ENCODE peak calls at places on chromosome 22, in six cellular contexts. U, V, N, F, T and Z are unnamed samples.

GRCh38 chr22:30212363-30212995 is 34.1 kb downstream of the LIF start:
- DNase-seq in V (peak; percentile 51), N (no peak), T (peak; percentile 87), F (peak; percentile 95), U (peak; percentile 66), Z (peak; percentile 89)

GRCh38 chr22:45764051-45764450 is 92.4 kb downstream of the ATXN10 start:
- DNase-seq in V (no peak), N (no peak), U (no peak), F (no peak), T (no peak), Z (no peak)

GRCh38 chr22:28883917-28884753 is 763 bp downstream of the ZNRF3 start:
- DNase-seq in T (peak; percentile 43), F (peak; percentile 44), N (peak; percentile 1), V (peak; percentile 53), U (no peak), Z (no peak)

GRCh38 chr22:37273846-37274225 is 8.5 kb upstream of the CYTH4 start:
- DNase-seq in T (no peak), U (no peak), V (no peak), F (no peak), N (no peak), Z (no peak)

GRCh38 chr22:30396871-30397655 is at the start of gene SEC14L2:
- DNase-seq in U (peak; percentile 59), N (peak; percentile 37), V (peak; percentile 73), T (peak; percentile 79), F (peak; percentile 26), Z (peak; percentile 62)

GRCh38 chr22:42247596-42247995 is 22.9 kb downstream of the TCF20 start:
- DNase-seq in F (no peak), N (no peak), V (no peak), T (no peak), U (no peak), Z (no peak)

GRCh38 chr22:38027487-38027886 is 29.7 kb upstream of the PICK1 start:
- DNase-seq in U (no peak), N (no peak), V (no peak), T (no peak), F (no peak), Z (no peak)

GRCh38 chr22:34111210-34111824 is 191.0 kb upstream of the LARGE1 start:
- DNase-seq in N (no peak), V (peak; percentile 18), U (peak; percentile 14), T (peak; percentile 33), F (no peak), Z (no peak)

GRCh38 chr22:36862251-36863242 is 1.7 kb downstream of the NCF4 start:
- DNase-seq in N (no peak), U (no peak), V (no peak), F (no peak), T (peak; percentile 31), Z (peak; percentile 44)

GRCh38 chr22:46043816-46044717 is 67.1 kb upstream of the WNT7B start:
- DNase-seq in F (no peak), V (peak; percentile 57), T (peak; percentile 54), U (no peak), N (no peak), Z (no peak)

GRCh38 chr22:35597692-35598395 is 19.3 kb downstream of the MB start:
- DNase-seq in F (no peak), T (no peak), N (no peak), V (no peak), U (no peak), Z (peak; percentile 60)

GRCh38 chr22:39926175-39927152 is 25.6 kb downstream of the GRAP2 start:
- DNase-seq in U (no peak), V (no peak), N (no peak), T (no peak), F (no peak), Z (no peak)

GRCh38 chr22:27476729-27477128 is 324.8 kb downstream of the MN1 start:
- DNase-seq in F (peak; percentile 83), V (no peak), T (no peak), U (no peak), N (no peak), Z (no peak)

GRCh38 chr22:35330258-35330861 is 30.7 kb downstream of the TOM1 start:
- DNase-seq in F (peak; percentile 86), U (peak; percentile 91), T (peak; percentile 63), V (peak; percentile 89), N (peak; percentile 37), Z (peak; percentile 75)

DNA sequence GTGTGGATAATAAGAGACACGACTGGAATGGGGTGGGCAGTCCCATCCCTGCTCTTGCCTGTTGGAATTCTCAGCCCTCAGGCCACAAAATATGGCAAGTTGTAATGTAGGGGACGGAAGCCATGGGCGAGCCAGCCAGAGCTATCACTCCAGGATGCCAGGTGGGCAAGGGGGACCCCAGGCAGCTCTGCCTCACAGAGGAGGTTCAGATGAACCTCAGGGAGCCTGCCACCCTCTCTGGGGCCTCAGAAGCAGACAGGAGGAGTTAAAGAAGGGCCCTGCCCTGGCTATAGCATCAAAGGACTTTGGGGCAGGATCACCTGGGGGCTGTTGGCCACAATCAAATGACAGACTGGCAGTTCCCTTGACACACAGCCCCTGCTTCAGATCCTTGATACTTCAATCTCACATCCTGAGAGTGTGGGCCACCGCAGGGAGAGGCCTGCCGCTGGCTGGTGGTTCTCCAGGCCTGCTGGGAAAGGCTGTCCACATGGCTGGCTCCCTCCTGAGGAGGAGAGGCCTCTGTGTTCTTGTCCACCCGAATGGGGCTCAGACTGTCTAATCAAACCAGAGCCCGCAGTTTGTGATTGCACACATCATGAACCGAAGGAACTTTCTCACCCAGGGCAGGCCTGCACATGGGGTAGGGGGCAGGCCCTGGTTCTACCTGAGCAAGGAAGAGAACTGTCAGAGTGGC is 31.4 kb downstream of the IGLL1 start:
- DNase-seq in N (no peak), V (no peak), T (no peak), F (no peak), U (no peak), Z (no peak)
- H3K9me3 ChIP-seq in N (no peaks in the 10 kb centered on the region), V (no peaks in the 10 kb centered on the region), T (no peaks in the 10 kb centered on the region), F (peaks cover 8% of the 10 kb centered on the region), U (no peaks in the 10 kb centered on the region), Z (peaks cover 9% of the 10 kb centered on the region)

GRCh38 chr22:20568502-20569058 is 61.2 kb downstream of the MED15 start:
- DNase-seq in F (no peak), T (no peak), N (no peak), V (no peak), U (no peak), Z (no peak)

GRCh38 chr22:20565761-20566160 is 58.4 kb downstream of the MED15 start:
- DNase-seq in N (no peak), F (no peak), V (no peak), T (no peak), U (no peak), Z (no peak)

GRCh38 chr22:20567993-20568417 is 60.6 kb downstream of the MED15 start:
- DNase-seq in U (no peak), N (no peak), T (no peak), V (no peak), F (peak; percentile 59), Z (no peak)

GRCh38 chr22:20566420-20567260 is 59.2 kb downstream of the MED15 start:
- DNase-seq in T (peak; percentile 47), F (peak; percentile 82), U (peak; percentile 28), N (peak; percentile 74), V (peak; percentile 70), Z (no peak)

GRCh38 chr22:20567371-20567847 is 60.0 kb downstream of the MED15 start:
- DNase-seq in U (no peak), V (no peak), F (peak; percentile 66), N (no peak), T (no peak), Z (no peak)
- H3K9me3 ChIP-seq in U (no peaks in the 10 kb centered on the region), V (no peaks in the 10 kb centered on the region), F (no peaks in the 10 kb centered on the region), N (no peaks in the 10 kb centered on the region), T (no peaks in the 10 kb centered on the region), Z (no peaks in the 10 kb centered on the region)

GRCh38 chr22:48042621-48043395 is 1280.4 kb downstream of the TBC1D22A start:
- DNase-seq in V (no peak), U (no peak), T (no peak), N (no peak), F (no peak), Z (no peak)
- H3K9me3 ChIP-seq in V (no peaks in the 10 kb centered on the region), U (no peaks in the 10 kb centered on the region), T (no peaks in the 10 kb centered on the region), N (no peaks in the 10 kb centered on the region), F (peaks cover 35% of the 10 kb centered on the region), Z (no peaks in the 10 kb centered on the region)

DNA sequence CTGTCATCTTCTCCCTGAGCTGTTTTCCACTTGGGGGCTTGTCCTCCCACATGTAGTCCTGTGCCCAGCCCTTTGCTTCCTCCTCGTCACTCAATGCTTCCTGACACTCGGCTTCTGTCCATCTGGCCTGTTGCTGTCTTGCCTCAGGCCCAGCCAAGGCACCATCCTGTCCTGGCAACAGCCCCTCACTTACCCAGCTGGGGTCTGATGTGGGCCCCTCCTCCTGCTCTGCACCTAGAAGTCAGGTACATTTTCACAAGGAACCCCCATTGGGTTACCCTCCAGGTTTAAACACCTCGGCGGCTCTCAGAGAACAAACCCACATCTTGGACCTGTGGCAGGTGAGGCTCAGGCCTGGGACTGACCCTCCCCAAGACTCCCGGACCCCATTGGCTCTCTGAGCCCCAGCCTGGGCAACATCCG is 784.8 kb downstream of the TBC1D22A start:
- DNase-seq in F (no peak), T (no peak), U (no peak), V (no peak), N (no peak), Z (no peak)
- H3K9me3 ChIP-seq in F (peaks cover 43% of the 10 kb centered on the region), T (no peaks in the 10 kb centered on the region), U (no peaks in the 10 kb centered on the region), V (no peaks in the 10 kb centered on the region), N (no peaks in the 10 kb centered on the region), Z (peaks cover 5% of the 10 kb centered on the region)

GRCh38 chr22:49643998-49644397 is 183.7 kb downstream of the BRD1 start:
- DNase-seq in T (no peak), V (no peak), N (no peak), U (no peak), F (no peak), Z (no peak)
- H3K9me3 ChIP-seq in T (no peaks in the 10 kb centered on the region), V (no peaks in the 10 kb centered on the region), N (no peaks in the 10 kb centered on the region), U (no peaks in the 10 kb centered on the region), F (peaks cover 38% of the 10 kb centered on the region), Z (no peaks in the 10 kb centered on the region)

GRCh38 chr22:25153961-25154685 is 45.5 kb upstream of the CRYBB3 start:
- DNase-seq in T (peak; percentile 89), N (no peak), F (no peak), V (no peak), U (peak; percentile 54), Z (peak; percentile 84)

GRCh38 chr22:25159028-25159427 is 40.6 kb upstream of the CRYBB3 start:
- DNase-seq in T (no peak), F (no peak), U (no peak), V (no peak), N (no peak), Z (no peak)

GRCh38 chr22:25156736-25157135 is 42.9 kb upstream of the CRYBB3 start:
- DNase-seq in F (no peak), V (no peak), T (no peak), U (no peak), N (no peak), Z (no peak)

GRCh38 chr22:25149014-25149413 is 50.6 kb upstream of the CRYBB3 start:
- DNase-seq in F (no peak), T (no peak), V (no peak), N (no peak), U (no peak), Z (no peak)

DNA sequence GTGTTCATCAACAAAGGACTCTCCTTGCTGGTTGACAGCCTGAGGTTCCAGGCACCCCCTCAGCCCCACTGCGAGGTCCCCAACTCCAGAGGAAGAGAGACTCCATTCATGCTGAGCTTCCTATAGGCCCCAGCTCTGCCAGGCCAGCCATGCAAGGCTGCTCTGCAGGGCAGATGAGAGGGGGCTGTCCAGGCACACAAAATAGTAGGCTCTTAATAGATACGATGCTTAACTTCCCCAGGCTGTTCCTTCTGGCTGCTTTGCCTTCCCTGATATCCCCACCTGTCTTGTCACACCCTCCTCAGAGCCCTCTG is 45.0 kb upstream of the CRYBB3 start:
- DNase-seq in U (no peak), V (no peak), N (no peak), T (no peak), F (no peak), Z (no peak)
- H3K9me3 ChIP-seq in U (no peaks in the 10 kb centered on the region), V (no peaks in the 10 kb centered on the region), N (no peaks in the 10 kb centered on the region), T (no peaks in the 10 kb centered on the region), F (no peaks in the 10 kb centered on the region), Z (no peaks in the 10 kb centered on the region)